ENCODE peak calls at places on chromosome 11, in five cellular contexts. X, M, P, Q and T are unnamed samples.

GRCh38 chr11:82845336-82846036 is 54.7 kb downstream of the PRCP start:
- DNase-seq in Q (no peak), M (no peak), X (no peak), P (no peak), T (no peak)

GRCh38 chr11:8263109-8263768 is 439 bp downstream of the LMO1 start:
- DNase-seq in P (no peak), M (peak; percentile 25), X (no peak), Q (no peak), T (no peak)

GRCh38 chr11:82902880-82903279 is 1.3 kb downstream of the DDIAS start:
- DNase-seq in Q (no peak), X (no peak), M (no peak), P (no peak), T (no peak)

GRCh38 chr11:72577271-72577681 is 96.9 kb downstream of the PDE2A start:
- DNase-seq in X (no peak), P (no peak), M (no peak), Q (no peak), T (no peak)

GRCh38 chr11:116122697-116123472 is 618.7 kb upstream of the CADM1 start:
- DNase-seq in Q (no peak), P (no peak), X (no peak), M (no peak), T (no peak)

GRCh38 chr11:14655435-14655834 is 11.8 kb downstream of the PDE3B start:
- DNase-seq in X (no peak), Q (no peak), P (no peak), M (no peak), T (no peak)

GRCh38 chr11:35488117-35488516 is 37.3 kb downstream of the PAMR1 start:
- DNase-seq in X (peak; percentile 81), P (peak; percentile 39), Q (no peak), M (peak; percentile 21), T (no peak)

GRCh38 chr11:103961010-103961409 is 75.4 kb upstream of the DDI1 start:
- DNase-seq in M (peak; percentile 51), X (peak; percentile 51), Q (no peak), P (peak; percentile 59), T (no peak)

GRCh38 chr11:116512841-116513240 is 259.9 kb downstream of the BUD13 start:
- DNase-seq in Q (no peak), X (no peak), P (no peak), M (no peak), T (no peak)

GRCh38 chr11:122007611-122008071 is 108.4 kb downstream of the BLID start:
- DNase-seq in X (peak; percentile 53), M (peak; percentile 66), Q (peak; percentile 6), P (peak; percentile 25), T (no peak)

GRCh38 chr11:10885703-10886363 is 28.0 kb upstream of the ZBED5 start:
- DNase-seq in Q (no peak), M (peak; percentile 91), X (no peak), P (peak; percentile 33), T (no peak)

GRCh38 chr11:110878513-110878912 is 166.3 kb upstream of the ARHGAP20 start:
- DNase-seq in P (peak; percentile 88), X (no peak), Q (no peak), M (peak; percentile 58), T (no peak)

GRCh38 chr11:116077092-116077491 is 572.9 kb upstream of the CADM1 start:
- DNase-seq in P (no peak), Q (no peak), X (no peak), M (no peak), T (no peak)

GRCh38 chr11:133889893-133890292 is 44.6 kb upstream of the SPATA19 start:
- DNase-seq in P (no peak), M (no peak), Q (no peak), X (no peak), T (no peak)

GRCh38 chr11:65663634-65664200 is 1.0 kb upstream of the RELA start:
- DNase-seq in Q (peak; percentile 70), P (peak; percentile 59), X (peak; percentile 86), M (peak; percentile 70), T (no peak)

GRCh38 chr11:117641008-117641915 is 155.8 kb downstream of the DSCAML1 start:
- DNase-seq in Q (no peak), M (no peak), X (no peak), P (no peak), T (no peak)

GRCh38 chr11:2107521-2107920 is 31.7 kb downstream of the IGF2 start:
- DNase-seq in Q (no peak), M (no peak), P (no peak), X (no peak), T (no peak)

GRCh38 chr11:78605296-78605695 is 30.6 kb upstream of the NARS2 start:
- DNase-seq in M (no peak), Q (no peak), P (peak; percentile 39), X (peak; percentile 17), T (no peak)

GRCh38 chr11:90704510-90704909 is 481.7 kb upstream of the CHORDC1 start:
- DNase-seq in P (no peak), X (no peak), Q (no peak), M (no peak), T (no peak)

GRCh38 chr11:104033134-104033533 is 3.3 kb upstream of the DDI1 start:
- DNase-seq in X (peak; percentile 75), P (peak; percentile 67), Q (peak; percentile 10), M (peak; percentile 87), T (peak; percentile 70)

GRCh38 chr11:74749127-74749964 is 697 bp downstream of the RNF169 start:
- DNase-seq in M (peak; percentile 36), Q (peak; percentile 49), P (peak; percentile 45), X (peak; percentile 22), T (no peak)

GRCh38 chr11:117466966-117467365 is 139.3 kb downstream of the CEP164 start:
- DNase-seq in Q (no peak), X (no peak), M (no peak), P (no peak), T (no peak)

GRCh38 chr11:16295592-16295991 is 60.8 kb downstream of the SOX6 start:
- DNase-seq in X (no peak), M (no peak), Q (no peak), P (no peak), T (no peak)

GRCh38 chr11:117618956-117619355 is 178.1 kb downstream of the DSCAML1 start:
- DNase-seq in M (no peak), X (no peak), Q (no peak), P (no peak), T (no peak)

DNA sequence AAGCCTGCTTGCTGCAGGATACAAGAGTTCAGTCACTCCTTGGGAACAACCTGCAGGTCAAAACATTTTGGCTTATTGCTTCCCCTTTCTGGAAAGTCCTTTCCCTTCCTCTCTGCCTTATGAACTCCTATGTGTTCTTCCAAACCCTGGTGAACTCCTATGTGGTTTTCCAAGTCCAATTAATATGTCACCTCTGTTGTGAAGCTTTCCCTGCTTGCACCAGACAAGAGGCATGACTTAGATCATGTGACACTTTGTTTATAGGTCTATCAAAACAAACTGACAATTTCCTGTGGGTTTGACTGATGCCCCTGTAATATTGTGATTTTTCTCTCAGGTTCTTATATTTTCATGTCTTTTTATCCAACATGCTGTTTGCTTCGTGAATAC is 64.2 kb downstream of the ENDOD1 start:
- DNase-seq in Q (no peak), M (no peak), P (no peak), X (no peak), T (no peak)
- TF ChIP-seq CTCF in Q (no peak), M (no peak), P (no peak), X (no peak), T (no peak)

GRCh38 chr11:38795027-38795426 is 2197.0 kb upstream of the RAG2 start:
- DNase-seq in M (no peak), X (no peak), Q (no peak), P (no peak), T (no peak)
- H3K4me3 ChIP-seq in M (no peak overlapping the region), X (no peak overlapping the region), Q (no peak overlapping the region), P (no peak overlapping the region), T (no peak overlapping the region)

GRCh38 chr11:32434387-32435151 is 770 bp downstream of the WT1 start:
- DNase-seq in M (no peak), P (peak; percentile 80), X (no peak), Q (no peak), T (no peak)
- TF ChIP-seq CTCF in M (no peak), P (peak; percentile 22), X (no peak), Q (no peak), T (no peak)

GRCh38 chr11:46478196-46478595 is 86.6 kb upstream of the CHRM4 start:
- DNase-seq in P (no peak), M (no peak), X (no peak), Q (no peak), T (no peak)

GRCh38 chr11:46477136-46477535 is 85.6 kb upstream of the CHRM4 start:
- DNase-seq in X (no peak), P (no peak), M (no peak), Q (no peak), T (no peak)

GRCh38 chr11:46480166-46480726 is 88.7 kb upstream of the CHRM4 start:
- DNase-seq in X (no peak), P (peak; percentile 25), Q (no peak), M (no peak), T (no peak)

GRCh38 chr11:46484101-46484500 is 92.5 kb upstream of the CHRM4 start:
- DNase-seq in Q (no peak), P (no peak), M (no peak), X (no peak), T (no peak)

GRCh38 chr11:46480909-46481308 is 89.3 kb upstream of the CHRM4 start:
- DNase-seq in P (no peak), X (no peak), Q (no peak), M (no peak), T (no peak)
- H3K4me3 ChIP-seq in P (no peak overlapping the region), X (no peak overlapping the region), Q (no peak overlapping the region), M (no peak overlapping the region), T (no peak overlapping the region)

GRCh38 chr11:57340228-57340627 is 2.1 kb downstream of the P2RX3 start:
- DNase-seq in P (peak; percentile 31), Q (no peak), M (no peak), X (peak; percentile 20), T (no peak)
- TF ChIP-seq CTCF in P (peak; percentile 3), Q (no peak), M (no peak), X (peak; percentile 26), T (peak; percentile 28)

GRCh38 chr11:23494981-23495380 is 634.7 kb upstream of the CCDC179 start:
- DNase-seq in Q (no peak), X (no peak), P (no peak), M (no peak), T (no peak)

DNA sequence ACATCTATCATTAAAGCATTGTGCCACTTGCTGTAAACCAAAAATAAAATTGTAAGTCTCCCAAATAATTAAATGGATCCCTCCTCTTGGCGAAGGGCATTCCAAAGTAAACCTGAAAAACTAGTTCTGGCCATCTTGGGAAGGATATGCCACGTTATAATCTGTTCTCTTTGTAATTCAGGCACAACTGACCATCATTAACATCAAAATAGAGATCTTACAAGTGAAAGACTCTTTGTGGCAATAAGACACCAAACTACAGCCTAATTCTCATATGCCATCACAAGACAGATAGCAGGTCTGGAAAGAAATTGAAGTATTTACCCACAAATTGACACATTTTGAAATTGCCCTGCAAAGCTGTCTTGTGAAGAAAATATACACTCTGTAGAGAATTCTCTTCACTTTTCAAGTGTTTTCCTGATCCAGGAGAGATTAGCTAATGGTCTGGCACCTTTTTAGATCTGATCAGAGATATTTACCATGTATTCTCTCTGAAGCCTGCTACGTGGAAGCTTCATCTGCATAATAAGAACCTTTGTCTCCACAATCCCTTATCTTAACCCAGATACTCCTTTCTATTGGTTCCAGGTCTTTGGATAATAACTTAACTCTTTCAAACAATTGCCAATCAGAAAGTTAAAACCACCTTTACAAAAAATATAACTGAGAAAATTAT is 630.4 kb upstream of the CCDC179 start:
- DNase-seq in M (no peak), Q (no peak), X (no peak), P (no peak), T (no peak)
- H3K4me3 ChIP-seq in M (no peak overlapping the region), Q (no peak overlapping the region), X (no peak overlapping the region), P (no peak overlapping the region), T (no peak overlapping the region)

GRCh38 chr11:32615422-32615821 is 31.8 kb downstream of the EIF3M start:
- DNase-seq in Q (no peak), X (peak; percentile 3), M (peak; percentile 29), P (peak; percentile 53), T (no peak)
- TF ChIP-seq CTCF in Q (no peak), X (peak; percentile 21), M (no peak), P (peak; percentile 20), T (peak; percentile 31)